ENCODE peak calls at places on chromosomes 5 and 9, in eight cellular contexts. L is ureter; A is retinal pigment epithelial cell; Y is HT1080; N is neural progenitor cell; D is KBM-7; S is activated CD4-positive, alpha-beta T cell treated with anti-CD3 and anti-CD28 coated beads, Interleukin-2, amount 10 ng/mL, durations not matched to agents 7 days and 5 days; U is chondrocyte. G is an unnamed sample.

GRCh38 chr5:143207563-143208364 is 195.7 kb downstream of the NR3C1 start:
- DNase-seq in S (no peak), Y (no peak), D (no peak), N (no peak), U (no peak), L (no peak), A (no peak), G (no peak)

GRCh38 chr5:168736201-168736940 is 157.2 kb upstream of the PANK3 start:
- DNase-seq in L (no peak), A (no peak), N (no peak), U (no peak), S (no peak), Y (no peak), D (no peak), G (no peak)

GRCh38 chr9:80085668-80086067 is 513.9 kb downstream of the TLE4 start:
- DNase-seq in N (no peak), L (no peak), D (no peak), A (no peak), U (no peak), Y (no peak), S (no peak), G (no peak)

GRCh38 chr5:101950050-101950449 is 346.0 kb downstream of the SLCO4C1 start:
- DNase-seq in Y (no peak), L (no peak), D (no peak), S (no peak), A (no peak), N (no peak), U (no peak), G (no peak)

GRCh38 chr5:143527808-143528207 is 124.3 kb upstream of the NR3C1 start:
- DNase-seq in S (no peak), Y (peak; percentile 57), N (no peak), A (no peak), U (no peak), D (no peak), L (no peak), G (no peak)

GRCh38 chr9:14183001-14183400 is 130.9 kb downstream of the NFIB start:
- DNase-seq in A (no peak), Y (no peak), N (no peak), L (no peak), U (no peak), S (no peak), D (no peak), G (no peak)

GRCh38 chr9:31253800-31254762 is 1130.4 kb upstream of the ACO1 start:
- DNase-seq in N (no peak), L (no peak), A (no peak), U (peak; percentile 92), S (no peak), Y (no peak), D (no peak), G (no peak)

GRCh38 chr5:89729623-89730390 is 679.7 kb downstream of the CETN3 start:
- DNase-seq in U (no peak), A (no peak), N (no peak), L (no peak), D (peak; percentile 20), S (no peak), Y (peak; percentile 24), G (no peak)

GRCh38 chr5:79555418-79555817 is 41.5 kb upstream of the HOMER1 start:
- DNase-seq in N (no peak), Y (no peak), L (no peak), D (no peak), S (no peak), U (no peak), A (no peak), G (no peak)

G was measured in fibroblast of the conjunctiva.